ENCODE peak calls at places on chromosomes 16 and 17, in nine cellular contexts. T is ovary, L is GM23338, Y is brain microvascular endothelial cell, W is AG04450, C is fibroblast of lung, S is BE2C, B is cardiac fibroblast, J is dorsolateral prefrontal cortex. E is an unnamed sample.

GRCh38 chr17:73278465-73279453 is 17.1 kb upstream of the CPSF4L start:
- DNase-seq in Y (no peak), L (no peak), T (peak), S (peak), B (peak), C (peak), J (no peak), W (no peak), E (no peak)

GRCh38 chr17:39014044-39014794 is 47.0 kb upstream of the FBXO47 start:
- DNase-seq in S (no peak), Y (peak), B (peak), L (no peak), T (no peak), W (peak), C (peak), J (no peak), E (no peak)

GRCh38 chr17:16328997-16329396 is 24.3 kb downstream of the CENPV start:
- DNase-seq in Y (no peak), T (no peak), C (no peak), W (no peak), S (no peak), L (peak), B (peak), J (no peak), E (no peak)

GRCh38 chr17:41734139-41734948 is at the start of gene HAP1:
- DNase-seq in T (no peak), B (peak), S (peak), L (peak), J (peak), C (peak), W (no peak), Y (peak), E (peak)

GRCh38 chr16:56589141-56590039 is at the start of gene MT3:
- DNase-seq in C (no peak), L (peak), T (no peak), Y (no peak), W (no peak), B (peak), S (peak), J (peak), E (no peak)

GRCh38 chr16:58516768-58517107 is 1.4 kb downstream of the SETD6 start:
- DNase-seq in S (no peak), W (no peak), Y (no peak), B (no peak), L (no peak), T (no peak), J (no peak), C (no peak), E (no peak)

GRCh38 chr16:25007284-25007984 is 7.7 kb downstream of the ARHGAP17 start:
- DNase-seq in T (no peak), B (peak), S (no peak), Y (peak), J (no peak), L (no peak), W (no peak), C (peak), E (no peak)

GRCh38 chr17:9935408-9935807 is 30.3 kb upstream of the RCVRN start:
- DNase-seq in L (no peak), J (no peak), S (no peak), B (no peak), Y (no peak), T (no peak), W (no peak), C (peak), E (no peak)

GRCh38 chr16:86789621-86790051 is 211.3 kb downstream of the FOXL1 start:
- DNase-seq in B (peak), S (no peak), J (no peak), C (no peak), T (no peak), W (peak), L (no peak), Y (peak), E (no peak)

GRCh38 chr17:8755590-8756255 is 2.6 kb downstream of the SPDYE4 start:
- DNase-seq in T (no peak), S (no peak), W (no peak), Y (no peak), J (no peak), C (no peak), L (no peak), B (no peak), E (no peak)

GRCh38 chr17:55480907-55481306 is 30.3 kb downstream of the SMIM36 start:
- DNase-seq in B (no peak), L (no peak), T (no peak), W (no peak), Y (no peak), S (no peak), J (no peak), C (no peak), E (no peak)

GRCh38 chr16:83513006-83513755 is 294.6 kb upstream of the HSBP1 start:
- DNase-seq in T (no peak), Y (peak), L (no peak), W (no peak), J (no peak), S (no peak), B (peak), C (peak), E (no peak)

GRCh38 chr16:50861926-50862325 is 120.0 kb downstream of the CYLD start:
- DNase-seq in B (peak), J (no peak), L (no peak), S (no peak), C (peak), Y (peak), T (no peak), W (peak), E (no peak)

GRCh38 chr17:31581022-31581483 is 189.6 kb downstream of the RAB11FIP4 start:
- DNase-seq in L (no peak), T (peak), B (peak), J (peak), S (peak), C (peak), Y (peak), W (no peak), E (peak)

DNA sequence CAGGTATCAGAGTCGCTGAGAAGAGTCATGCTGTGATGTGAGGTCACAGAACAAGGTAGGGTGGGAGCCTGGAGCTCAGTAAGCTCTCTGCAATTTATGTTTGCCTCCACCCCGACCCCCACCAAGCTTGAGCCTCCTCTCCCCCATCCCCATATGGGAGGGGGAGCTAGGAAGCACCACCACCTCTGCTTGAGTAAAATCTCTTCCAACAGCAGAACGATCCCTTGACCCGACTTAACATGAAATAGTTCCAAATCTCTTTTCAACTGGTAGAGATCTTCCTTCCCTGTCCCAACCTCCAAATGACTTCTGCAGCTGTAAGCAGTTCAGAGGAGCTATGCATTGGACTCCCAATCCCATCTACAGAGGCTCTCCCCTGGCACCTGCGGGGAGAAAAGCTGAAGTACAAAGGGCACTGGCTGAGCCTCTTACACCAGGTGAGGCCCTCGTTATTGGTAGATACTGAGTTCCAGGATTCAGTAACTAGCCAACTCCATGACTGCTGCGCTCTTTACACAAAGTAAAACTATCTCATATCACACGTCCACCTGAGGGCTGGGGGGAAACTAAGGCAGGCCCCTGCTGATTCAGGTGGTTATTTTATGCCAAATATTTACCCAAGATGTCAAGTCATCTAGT is 3.4 kb downstream of the ACTG1 start:
- DNase-seq in J (no peak), T (no peak), L (no peak), W (no peak), Y (no peak), C (peak), S (no peak), B (no peak), E (no peak)
- TF ChIP-seq CTCF in J (no peak), T (no peak), L (no peak), W (no peak), Y (no peak), C (no peak), S (no peak), B (no peak), E (no peak)

GRCh38 chr17:35433075-35433894 is 985 bp upstream of the SLFN12 start:
- DNase-seq in C (peak), Y (peak), S (no peak), W (peak), J (no peak), L (peak), B (peak), T (peak), E (peak)

GRCh38 chr17:35423761-35424160 is 8.5 kb downstream of the SLFN12 start:
- DNase-seq in L (no peak), J (no peak), Y (peak), C (peak), S (no peak), T (no peak), W (no peak), B (peak), E (no peak)

GRCh38 chr17:35428229-35428628 is 4.1 kb downstream of the SLFN12 start:
- DNase-seq in Y (no peak), J (no peak), S (no peak), W (no peak), T (no peak), L (no peak), B (no peak), C (no peak), E (no peak)

GRCh38 chr17:35432176-35433074 is at the start of gene SLFN12:
- DNase-seq in J (no peak), Y (peak), B (peak), C (peak), S (no peak), T (peak), L (peak), W (peak), E (peak)

GRCh38 chr17:35429702-35430101 is 2.6 kb downstream of the SLFN12 start:
- DNase-seq in C (no peak), J (no peak), B (no peak), Y (no peak), S (no peak), W (no peak), T (no peak), L (no peak), E (no peak)
- H3K4me3 ChIP-seq in C (no peak), J (no peak), B (no peak), Y (no peak), S (no peak), W (peak), T (no peak), L (no peak), E (no peak)

DNA sequence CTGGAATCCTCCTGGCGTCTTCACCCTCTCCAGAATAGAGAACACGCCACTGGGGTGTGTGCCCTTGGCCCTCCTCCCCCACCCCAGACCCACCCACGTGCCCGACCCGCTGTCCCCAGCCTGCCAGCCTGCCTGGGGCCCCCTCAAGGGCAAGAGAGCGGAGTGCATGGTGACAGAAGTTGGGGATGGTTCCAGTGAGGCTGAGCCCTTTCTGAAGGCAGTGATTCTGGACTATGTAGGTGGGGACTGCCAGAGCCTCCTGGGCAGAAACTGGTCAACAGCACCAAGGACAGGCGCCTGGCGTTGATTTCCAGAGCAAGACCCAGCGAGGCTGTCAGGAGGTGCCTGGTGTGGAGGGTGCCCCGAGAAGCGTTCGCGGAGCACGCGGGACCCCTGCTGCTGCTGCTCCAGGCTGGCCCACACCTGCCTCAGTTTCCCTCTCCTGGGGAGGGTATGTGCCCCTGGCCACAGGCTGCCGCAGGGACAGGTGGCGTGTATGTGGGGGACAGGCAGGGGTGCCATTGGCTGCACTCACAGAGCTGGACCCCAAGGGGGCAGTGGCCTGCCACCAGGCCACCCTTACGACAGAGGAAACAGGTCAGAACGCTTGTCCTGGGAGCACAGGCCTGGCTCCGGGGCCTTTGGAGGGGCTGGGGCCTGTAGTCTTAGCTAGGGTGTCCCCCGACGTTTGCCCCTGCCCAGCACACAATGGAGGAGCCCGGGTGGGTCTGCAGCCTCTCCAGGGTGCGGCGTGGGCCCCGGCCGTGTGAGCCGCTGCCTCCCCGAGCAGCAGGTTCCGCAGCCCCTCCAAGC is 1.2 kb downstream of the SSTR5 start:
- DNase-seq in J (no peak), Y (no peak), C (no peak), W (no peak), S (no peak), B (no peak), T (no peak), L (peak), E (no peak)
- TF ChIP-seq CTCF in J (no peak), Y (no peak), C (no peak), W (no peak), S (peak), B (peak), T (no peak), L (peak), E (peak)

GRCh38 chr16:49712106-49712505 is 143.8 kb downstream of the ZNF423 start:
- DNase-seq in J (no peak), B (no peak), S (no peak), W (no peak), L (no peak), Y (no peak), T (no peak), C (no peak), E (no peak)
- H3K4me3 ChIP-seq in J (no peak), B (no peak), S (no peak), W (no peak), L (no peak), Y (no peak), T (no peak), C (no peak), E (no peak)

GRCh38 chr17:32941419-32942032 is 13.6 kb downstream of the TMEM98 start:
- DNase-seq in S (no peak), B (no peak), W (no peak), T (no peak), J (no peak), C (no peak), Y (no peak), L (no peak), E (no peak)
- TF ChIP-seq CTCF in S (peak), B (peak), W (peak), T (no peak), J (no peak), C (peak), Y (peak), L (peak), E (no peak)

GRCh38 chr16:26175944-26176343 is 484.2 kb downstream of the HS3ST4 start:
- DNase-seq in B (no peak), W (no peak), J (no peak), S (no peak), T (no peak), C (no peak), L (no peak), Y (no peak), E (no peak)

GRCh38 chr16:26178298-26178697 is 486.5 kb downstream of the HS3ST4 start:
- DNase-seq in Y (no peak), S (no peak), L (peak), B (no peak), W (no peak), J (no peak), T (no peak), C (no peak), E (no peak)

DNA sequence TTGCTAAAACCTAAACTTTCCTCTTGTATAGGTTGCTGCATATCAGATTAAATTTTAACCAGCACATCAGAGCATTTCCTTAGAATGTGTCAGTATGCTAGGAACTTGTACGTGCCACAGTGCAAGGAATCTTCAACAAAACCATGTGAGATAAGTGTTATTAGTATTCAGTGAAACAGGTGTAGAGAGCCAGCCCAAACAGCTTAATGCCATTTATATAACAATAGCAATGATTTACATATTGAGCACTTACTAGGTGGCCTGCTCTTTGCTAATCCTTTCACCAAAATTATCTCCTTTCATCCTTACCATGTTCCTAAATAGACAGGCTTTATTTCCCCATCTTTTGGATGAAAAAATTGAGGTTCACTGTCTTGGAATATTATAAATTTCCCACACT is 485.7 kb downstream of the HS3ST4 start:
- DNase-seq in Y (no peak), B (no peak), L (peak), T (no peak), C (no peak), J (no peak), S (no peak), W (no peak), E (no peak)
- H3K4me3 ChIP-seq in Y (no peak), B (no peak), L (peak), T (no peak), C (no peak), J (no peak), S (no peak), W (no peak), E (no peak)

GRCh38 chr16:85634747-85635544 is 21.8 kb downstream of the GSE1 start:
- DNase-seq in Y (no peak), W (no peak), L (peak), J (no peak), C (no peak), T (no peak), S (peak), B (no peak), E (no peak)
- TF ChIP-seq CTCF in Y (peak), W (peak), L (peak), J (peak), C (no peak), T (no peak), S (peak), B (no peak), E (no peak)

GRCh38 chr17:56594528-56595418 is 1.3 kb downstream of the NOG start:
- DNase-seq in W (no peak), Y (no peak), T (no peak), C (no peak), J (no peak), B (peak), L (peak), S (peak), E (peak)
- H3K4me3 ChIP-seq in W (peak), Y (peak), T (peak), C (peak), J (peak), B (peak), L (peak), S (no peak), E (peak)

GRCh38 chr16:66169817-66170216 is 196.7 kb upstream of the CDH5 start:
- DNase-seq in B (no peak), L (no peak), W (no peak), Y (no peak), S (no peak), J (no peak), T (no peak), C (no peak), E (no peak)

GRCh38 chr16:66166451-66166850 is 200.0 kb upstream of the CDH5 start:
- DNase-seq in J (no peak), B (no peak), T (no peak), Y (no peak), C (peak), W (no peak), L (no peak), S (no peak), E (no peak)

GRCh38 chr16:66168777-66169176 is 197.7 kb upstream of the CDH5 start:
- DNase-seq in Y (no peak), W (no peak), T (no peak), J (no peak), B (no peak), L (no peak), S (no peak), C (no peak), E (no peak)

GRCh38 chr16:66165879-66166278 is 200.6 kb upstream of the CDH5 start:
- DNase-seq in L (no peak), W (no peak), B (no peak), Y (no peak), S (no peak), J (no peak), C (peak), T (no peak), E (no peak)

GRCh38 chr16:66167564-66168291 is 198.8 kb upstream of the CDH5 start:
- DNase-seq in B (no peak), L (peak), C (peak), T (peak), Y (no peak), W (no peak), J (no peak), S (peak), E (no peak)
- TF ChIP-seq CTCF in B (peak), L (peak), C (peak), T (peak), Y (peak), W (peak), J (no peak), S (peak), E (peak)

GRCh38 chr17:81413497-81414135 is 18.4 kb downstream of the BAHCC1 start:
- DNase-seq in L (no peak), S (no peak), J (no peak), Y (no peak), C (no peak), W (no peak), T (no peak), B (no peak), E (no peak)
- H3K4me3 ChIP-seq in L (no peak), S (no peak), J (no peak), Y (no peak), C (no peak), W (no peak), T (no peak), B (no peak), E (no peak)

E was measured in heart left ventricle.